ENCODE peak calls at places on chromosome 17, in five cellular contexts. One of them, this sample, is unnamed.

GRCh38 chr17:73309727-73310555 is 1.9 kb downstream of the CDC42EP4 start:
- DNase-seq in fibroblast of pulmonary artery: no peak
- DNase-seq in mucosa of descending colon: peak; percentile 71
- DNase-seq in fibroblast of the aortic adventitia: no peak
- DNase-seq in NB4: peak; percentile 53
- DNase-seq in this sample: no peak

GRCh38 chr17:35603674-35604073 is 16.6 kb downstream of the AP2B1 start:
- DNase-seq in mucosa of descending colon: no peak
- DNase-seq in NB4: no peak
- DNase-seq in fibroblast of the aortic adventitia: no peak
- DNase-seq in fibroblast of pulmonary artery: no peak
- DNase-seq in this sample: no peak

GRCh38 chr17:1255041-1255440 is 15.2 kb upstream of the BHLHA9 start:
- DNase-seq in fibroblast of pulmonary artery: no peak
- DNase-seq in NB4: no peak
- DNase-seq in fibroblast of the aortic adventitia: no peak
- DNase-seq in mucosa of descending colon: no peak
- DNase-seq in this sample: no peak

GRCh38 chr17:29613371-29613837 is 9.3 kb downstream of the CORO6 start:
- DNase-seq in fibroblast of the aortic adventitia: peak; percentile 83
- DNase-seq in fibroblast of pulmonary artery: peak; percentile 88
- DNase-seq in mucosa of descending colon: peak; percentile 94
- DNase-seq in NB4: peak; percentile 87
- DNase-seq in this sample: peak; percentile 66

GRCh38 chr17:58995247-58995940 is 111.3 kb downstream of the TRIM37 start:
- DNase-seq in fibroblast of pulmonary artery: no peak
- DNase-seq in fibroblast of the aortic adventitia: peak; percentile 55
- DNase-seq in NB4: no peak
- DNase-seq in mucosa of descending colon: no peak
- DNase-seq in this sample: no peak

GRCh38 chr17:298791-299450 is 53.7 kb downstream of the RPH3AL start:
- DNase-seq in mucosa of descending colon: peak; percentile 47
- DNase-seq in fibroblast of pulmonary artery: no peak
- DNase-seq in fibroblast of the aortic adventitia: peak; percentile 4
- DNase-seq in NB4: no peak
- DNase-seq in this sample: no peak

GRCh38 chr17:9386401-9386800 is 189.2 kb downstream of the STX8 start:
- DNase-seq in fibroblast of the aortic adventitia: no peak
- DNase-seq in fibroblast of pulmonary artery: peak; percentile 24
- DNase-seq in NB4: no peak
- DNase-seq in mucosa of descending colon: no peak
- DNase-seq in this sample: no peak

GRCh38 chr17:57667461-57667923 is 77.6 kb downstream of the CCDC182 start:
- DNase-seq in fibroblast of pulmonary artery: no peak
- DNase-seq in fibroblast of the aortic adventitia: no peak
- DNase-seq in mucosa of descending colon: no peak
- DNase-seq in NB4: no peak
- DNase-seq in this sample: peak; percentile 55

GRCh38 chr17:7084058-7084457 is 4.0 kb upstream of the CLEC10A start:
- DNase-seq in fibroblast of pulmonary artery: peak; percentile 40
- DNase-seq in mucosa of descending colon: no peak
- DNase-seq in fibroblast of the aortic adventitia: peak; percentile 78
- DNase-seq in NB4: no peak
- DNase-seq in this sample: no peak

GRCh38 chr17:12077773-12078172 is 57.1 kb downstream of the MAP2K4 start:
- DNase-seq in mucosa of descending colon: no peak
- DNase-seq in fibroblast of pulmonary artery: no peak
- DNase-seq in fibroblast of the aortic adventitia: no peak
- DNase-seq in NB4: no peak
- DNase-seq in this sample: no peak

GRCh38 chr17:1229891-1230571 is 40.2 kb upstream of the BHLHA9 start:
- DNase-seq in NB4: peak; percentile 52
- DNase-seq in fibroblast of the aortic adventitia: no peak
- DNase-seq in mucosa of descending colon: no peak
- DNase-seq in fibroblast of pulmonary artery: no peak
- DNase-seq in this sample: no peak

GRCh38 chr17:76383645-76384221 is 676 bp upstream of the SPHK1 start:
- DNase-seq in fibroblast of the aortic adventitia: peak; percentile 58
- DNase-seq in fibroblast of pulmonary artery: peak; percentile 63
- DNase-seq in mucosa of descending colon: peak; percentile 67
- DNase-seq in NB4: peak; percentile 74
- DNase-seq in this sample: no peak

GRCh38 chr17:4476512-4477070 is 22.1 kb upstream of the SPNS2 start:
- DNase-seq in fibroblast of the aortic adventitia: no peak
- DNase-seq in mucosa of descending colon: peak; percentile 88
- DNase-seq in NB4: no peak
- DNase-seq in fibroblast of pulmonary artery: no peak
- DNase-seq in this sample: no peak

GRCh38 chr17:17781591-17782424 is 55.0 kb downstream of the SREBF1 start:
- DNase-seq in fibroblast of pulmonary artery: peak; percentile 45
- DNase-seq in fibroblast of the aortic adventitia: peak; percentile 58
- DNase-seq in mucosa of descending colon: no peak
- DNase-seq in NB4: peak; percentile 33
- DNase-seq in this sample: peak; percentile 85

GRCh38 chr17:77819497-77819896 is 139.0 kb upstream of the TNRC6C start:
- DNase-seq in fibroblast of pulmonary artery: no peak
- DNase-seq in NB4: no peak
- DNase-seq in fibroblast of the aortic adventitia: no peak
- DNase-seq in mucosa of descending colon: no peak
- DNase-seq in this sample: no peak

GRCh38 chr17:13869301-13869700 is 200.0 kb upstream of the COX10 start:
- DNase-seq in mucosa of descending colon: no peak
- DNase-seq in fibroblast of the aortic adventitia: no peak
- DNase-seq in fibroblast of pulmonary artery: no peak
- DNase-seq in NB4: no peak
- DNase-seq in this sample: no peak

GRCh38 chr17:77836557-77837041 is 121.9 kb upstream of the TNRC6C start:
- DNase-seq in NB4: peak; percentile 34
- DNase-seq in mucosa of descending colon: no peak
- DNase-seq in fibroblast of the aortic adventitia: peak; percentile 55
- DNase-seq in fibroblast of pulmonary artery: peak; percentile 58
- DNase-seq in this sample: peak; percentile 63

GRCh38 chr17:33778505-33779398 is 476.3 kb upstream of the CCL2 start:
- DNase-seq in mucosa of descending colon: no peak
- DNase-seq in NB4: peak; percentile 76
- DNase-seq in fibroblast of the aortic adventitia: peak; percentile 68
- DNase-seq in fibroblast of pulmonary artery: peak; percentile 76
- DNase-seq in this sample: no peak

GRCh38 chr17:17751996-17752821 is 71.0 kb downstream of the RAI1 start:
- DNase-seq in NB4: peak; percentile 97
- DNase-seq in fibroblast of pulmonary artery: peak; percentile 93
- DNase-seq in mucosa of descending colon: peak; percentile 98
- DNase-seq in fibroblast of the aortic adventitia: peak; percentile 88
- DNase-seq in this sample: peak; percentile 98

GRCh38 chr17:65694601-65695000 is 133.2 kb upstream of the AXIN2 start:
- DNase-seq in fibroblast of the aortic adventitia: peak; percentile 15
- DNase-seq in NB4: no peak
- DNase-seq in mucosa of descending colon: no peak
- DNase-seq in fibroblast of pulmonary artery: peak; percentile 42
- DNase-seq in this sample: no peak

GRCh38 chr17:21166599-21167265 is 40.0 kb downstream of the DHRS7B start:
- DNase-seq in fibroblast of the aortic adventitia: peak; percentile 79
- DNase-seq in NB4: no peak
- DNase-seq in fibroblast of pulmonary artery: peak; percentile 39
- DNase-seq in mucosa of descending colon: no peak
- DNase-seq in this sample: no peak

GRCh38 chr17:29070795-29071194 is 27.9 kb downstream of the PIPOX start:
- DNase-seq in mucosa of descending colon: no peak
- DNase-seq in NB4: no peak
- DNase-seq in fibroblast of the aortic adventitia: no peak
- DNase-seq in fibroblast of pulmonary artery: no peak
- DNase-seq in this sample: no peak

GRCh38 chr17:7704601-7705268 is at the start of gene EFNB3:
- DNase-seq in NB4: no peak
- DNase-seq in fibroblast of the aortic adventitia: peak; percentile 36
- DNase-seq in fibroblast of pulmonary artery: peak; percentile 50
- DNase-seq in mucosa of descending colon: no peak
- DNase-seq in this sample: no peak

GRCh38 chr17:71329310-71330098 is 791.3 kb upstream of the SOX9 start:
- DNase-seq in NB4: no peak
- DNase-seq in fibroblast of pulmonary artery: no peak
- DNase-seq in mucosa of descending colon: no peak
- DNase-seq in fibroblast of the aortic adventitia: no peak
- DNase-seq in this sample: no peak

GRCh38 chr17:69732272-69732671 is 317.8 kb downstream of the MAP2K6 start:
- DNase-seq in NB4: no peak
- DNase-seq in fibroblast of the aortic adventitia: peak; percentile 51
- DNase-seq in mucosa of descending colon: no peak
- DNase-seq in fibroblast of pulmonary artery: no peak
- DNase-seq in this sample: no peak

GRCh38 chr17:1552911-1553310 is 9.7 kb downstream of the PITPNA start:
- DNase-seq in fibroblast of the aortic adventitia: no peak
- DNase-seq in mucosa of descending colon: no peak
- DNase-seq in NB4: no peak
- DNase-seq in fibroblast of pulmonary artery: no peak
- DNase-seq in this sample: no peak

DNA sequence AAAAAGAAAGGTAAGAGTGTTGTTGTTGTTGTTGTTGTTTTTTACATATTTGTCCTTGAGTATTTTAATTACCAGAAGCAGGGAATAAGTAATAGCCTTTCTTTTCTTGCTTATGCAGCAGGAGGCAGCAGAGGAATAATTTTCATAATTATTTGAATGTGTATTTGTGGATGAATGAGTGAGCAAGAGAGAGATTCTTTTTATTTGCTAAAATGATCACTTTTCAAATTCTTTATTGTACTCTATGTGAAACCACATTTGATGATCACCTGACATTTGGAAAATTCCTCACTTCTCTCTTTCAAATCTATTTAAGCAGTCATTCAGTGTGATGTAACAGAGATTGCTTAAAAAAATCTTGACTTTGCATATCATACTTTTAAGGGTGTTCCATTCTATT is 223.6 kb downstream of the BCAS3 start:
- DNase-seq in fibroblast of the aortic adventitia: peak; percentile 24
- DNase-seq in fibroblast of pulmonary artery: peak; percentile 25
- DNase-seq in NB4: no peak
- DNase-seq in mucosa of descending colon: no peak
- DNase-seq in this sample: no peak
- TF ChIP-seq CTCF in fibroblast of the aortic adventitia: no peak
- TF ChIP-seq CTCF in fibroblast of pulmonary artery: peak; percentile 8
- TF ChIP-seq CTCF in NB4: no peak
- TF ChIP-seq CTCF in mucosa of descending colon: no peak
- TF ChIP-seq CTCF in this sample: no peak

GRCh38 chr17:55726440-55726839 is 3.8 kb upstream of the TMEM100 start:
- DNase-seq in mucosa of descending colon: no peak
- DNase-seq in fibroblast of pulmonary artery: peak; percentile 88
- DNase-seq in fibroblast of the aortic adventitia: peak; percentile 100
- DNase-seq in NB4: no peak
- DNase-seq in this sample: peak; percentile 85

GRCh38 chr17:55722016-55722706 is 503 bp downstream of the TMEM100 start:
- DNase-seq in mucosa of descending colon: no peak
- DNase-seq in NB4: no peak
- DNase-seq in fibroblast of the aortic adventitia: peak; percentile 10
- DNase-seq in fibroblast of pulmonary artery: no peak
- DNase-seq in this sample: no peak

GRCh38 chr17:55723488-55723848 is 804 bp upstream of the TMEM100 start:
- DNase-seq in mucosa of descending colon: no peak
- DNase-seq in fibroblast of the aortic adventitia: no peak
- DNase-seq in fibroblast of pulmonary artery: no peak
- DNase-seq in NB4: no peak
- DNase-seq in this sample: no peak

GRCh38 chr17:55720917-55721836 is 1.5 kb downstream of the TMEM100 start:
- DNase-seq in fibroblast of pulmonary artery: no peak
- DNase-seq in mucosa of descending colon: no peak
- DNase-seq in NB4: peak; percentile 48
- DNase-seq in fibroblast of the aortic adventitia: no peak
- DNase-seq in this sample: no peak

GRCh38 chr17:55722742-55723487 is at the start of gene TMEM100:
- DNase-seq in fibroblast of pulmonary artery: peak; percentile 86
- DNase-seq in mucosa of descending colon: no peak
- DNase-seq in fibroblast of the aortic adventitia: peak; percentile 87
- DNase-seq in NB4: peak; percentile 82
- DNase-seq in this sample: no peak
- H3K4me3 ChIP-seq in fibroblast of pulmonary artery: peak within 1 kb of the TSS; percentile 29
- H3K4me3 ChIP-seq in mucosa of descending colon: no peak within 1 kb of the TSS
- H3K4me3 ChIP-seq in fibroblast of the aortic adventitia: peak within 1 kb of the TSS; percentile 55
- H3K4me3 ChIP-seq in NB4: peak within 1 kb of the TSS; percentile 3
- H3K4me3 ChIP-seq in this sample: no peak within 1 kb of the TSS

DNA sequence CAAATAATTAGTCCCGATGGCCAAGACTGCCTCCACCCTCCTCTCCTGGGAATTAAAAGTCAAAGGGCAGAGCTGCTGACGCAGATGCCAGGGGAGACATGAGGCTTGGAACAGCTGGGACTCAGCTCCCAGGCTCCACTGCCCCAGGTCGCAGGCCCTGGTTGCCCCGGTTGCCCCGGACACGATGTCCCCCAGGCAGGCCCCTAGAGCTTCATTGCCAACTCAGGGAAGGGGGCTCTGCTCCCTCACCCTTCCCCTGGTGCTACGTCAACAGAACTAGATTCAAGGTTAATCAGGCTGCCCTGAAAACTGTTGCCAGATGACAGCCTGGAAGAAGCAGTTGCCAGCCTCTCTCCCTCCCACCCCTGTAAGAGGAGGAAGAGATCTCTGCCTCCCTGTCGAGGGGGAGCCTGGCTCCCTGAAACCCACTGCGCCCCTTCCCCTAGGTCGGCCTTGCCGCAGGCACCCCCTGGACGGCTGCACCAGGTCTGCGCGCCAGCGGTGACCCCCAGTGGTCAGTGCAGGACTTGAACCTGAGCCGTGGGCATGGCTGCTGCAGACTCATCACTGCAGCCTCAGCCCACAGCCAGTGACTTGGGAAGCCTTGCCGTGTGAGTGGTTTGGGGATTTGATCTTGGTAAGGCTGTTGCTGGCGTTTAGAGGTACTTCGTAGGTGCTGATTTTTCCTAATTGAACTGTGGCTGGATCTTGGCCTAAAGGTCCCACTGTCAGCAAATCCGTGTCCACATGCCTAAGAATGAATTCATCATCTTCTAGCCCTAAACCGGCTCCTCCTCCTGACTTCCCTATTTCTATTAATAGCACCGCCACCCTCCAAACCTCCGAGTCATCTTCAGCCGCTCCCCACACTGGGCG is 84.1 kb upstream of the TOB1 start:
- DNase-seq in fibroblast of pulmonary artery: peak; percentile 76
- DNase-seq in mucosa of descending colon: peak; percentile 84
- DNase-seq in fibroblast of the aortic adventitia: peak; percentile 89
- DNase-seq in NB4: peak; percentile 84
- DNase-seq in this sample: peak; percentile 63
- TF ChIP-seq CTCF in fibroblast of pulmonary artery: peak; percentile 67
- TF ChIP-seq CTCF in mucosa of descending colon: peak; percentile 76
- TF ChIP-seq CTCF in fibroblast of the aortic adventitia: peak; percentile 76
- TF ChIP-seq CTCF in NB4: peak; percentile 66
- TF ChIP-seq CTCF in this sample: peak; percentile 83

GRCh38 chr17:42868338-42868737 is 17.3 kb downstream of the AOC3 start:
- DNase-seq in mucosa of descending colon: no peak
- DNase-seq in fibroblast of pulmonary artery: no peak
- DNase-seq in fibroblast of the aortic adventitia: no peak
- DNase-seq in NB4: no peak
- DNase-seq in this sample: no peak

GRCh38 chr17:42866216-42866615 is 15.2 kb downstream of the AOC3 start:
- DNase-seq in mucosa of descending colon: no peak
- DNase-seq in fibroblast of pulmonary artery: no peak
- DNase-seq in fibroblast of the aortic adventitia: no peak
- DNase-seq in NB4: no peak
- DNase-seq in this sample: no peak

GRCh38 chr17:42865638-42866094 is 14.7 kb downstream of the AOC3 start:
- DNase-seq in fibroblast of the aortic adventitia: no peak
- DNase-seq in mucosa of descending colon: no peak
- DNase-seq in NB4: no peak
- DNase-seq in fibroblast of pulmonary artery: no peak
- DNase-seq in this sample: no peak

GRCh38 chr17:42871647-42872046 is 20.6 kb downstream of the AOC3 start:
- DNase-seq in fibroblast of pulmonary artery: no peak
- DNase-seq in fibroblast of the aortic adventitia: no peak
- DNase-seq in mucosa of descending colon: no peak
- DNase-seq in NB4: no peak
- DNase-seq in this sample: no peak

GRCh38 chr17:42866631-42867575 is 15.9 kb downstream of the AOC3 start:
- DNase-seq in NB4: no peak
- DNase-seq in fibroblast of pulmonary artery: no peak
- DNase-seq in mucosa of descending colon: no peak
- DNase-seq in fibroblast of the aortic adventitia: no peak
- DNase-seq in this sample: no peak
- H3K4me3 ChIP-seq in NB4: no peak overlapping the region
- H3K4me3 ChIP-seq in fibroblast of pulmonary artery: no peak overlapping the region
- H3K4me3 ChIP-seq in mucosa of descending colon: no peak overlapping the region
- H3K4me3 ChIP-seq in fibroblast of the aortic adventitia: no peak overlapping the region
- H3K4me3 ChIP-seq in this sample: no peak overlapping the region